ENCODE peak calls at places on chromosomes 6 and 20, in seven cellular contexts. G is HCT116; H is iris pigment epithelial cell; B is neural crest cell; A is HS-5; Q is effector memory CD4-positive, alpha-beta T cell; T is lower leg skin. L is an unnamed sample.

GRCh38 chr6:39812853-39813533 is 20.8 kb downstream of the DAAM2 start:
- DNase-seq in G (no peak), H (peak; percentile 7), B (no peak), A (peak; percentile 41), Q (no peak), T (peak; percentile 43), L (no peak)

GRCh38 chr6:156826290-156826955 is 49.2 kb downstream of the ARID1B start:
- DNase-seq in G (no peak), H (no peak), B (no peak), A (no peak), Q (no peak), T (no peak), L (no peak)

GRCh38 chr6:45590751-45591184 is 213.0 kb upstream of the SUPT3H start:
- DNase-seq in G (no peak), H (peak; percentile 27), B (no peak), A (no peak), Q (no peak), T (no peak), L (peak; percentile 55)

GRCh38 chr6:47126647-47127339 is 84.7 kb upstream of the ADGRF1 start:
- DNase-seq in G (no peak), H (peak; percentile 66), B (no peak), A (no peak), Q (no peak), T (no peak), L (no peak)

GRCh38 chr6:133466666-133467065 is 225.5 kb downstream of the EYA4 start:
- DNase-seq in G (no peak), H (peak; percentile 7), B (no peak), A (no peak), Q (no peak), T (no peak), L (no peak)

GRCh38 chr6:31396422-31397152 is 6.8 kb upstream of the MICA start:
- DNase-seq in G (peak; percentile 75), H (peak; percentile 61), B (peak; percentile 86), A (peak; percentile 60), Q (peak; percentile 74), T (peak; percentile 86), L (peak; percentile 80)

GRCh38 chr6:127971945-127972391 is 71.1 kb upstream of the THEMIS start:
- DNase-seq in G (no peak), H (peak; percentile 94), B (no peak), A (peak; percentile 75), Q (peak; percentile 34), T (no peak), L (no peak)

GRCh38 chr6:81304486-81304885 is 448.0 kb downstream of the TENT5A start:
- DNase-seq in G (no peak), H (no peak), B (no peak), A (peak; percentile 5), Q (no peak), T (no peak), L (no peak)

GRCh38 chr20:47784599-47785320 is 521 bp downstream of the SULF2 start:
- DNase-seq in G (no peak), H (peak; percentile 38), B (peak; percentile 28), A (peak; percentile 52), Q (no peak), T (no peak), L (peak; percentile 36)

GRCh38 chr6:25232478-25232877 is 46.7 kb upstream of the CARMIL1 start:
- DNase-seq in G (no peak), H (peak; percentile 40), B (no peak), A (no peak), Q (no peak), T (no peak), L (no peak)

GRCh38 chr20:1302578-1303541 is 26.1 kb downstream of the SDCBP2 start:
- DNase-seq in G (no peak), H (no peak), B (no peak), A (no peak), Q (no peak), T (no peak), L (no peak)

GRCh38 chr6:24931296-24931695 is 4.5 kb downstream of the RIPOR2 start:
- DNase-seq in G (no peak), H (no peak), B (no peak), A (no peak), Q (no peak), T (no peak), L (no peak)

GRCh38 chr6:155561262-155561970 is 105.8 kb upstream of the NOX3 start:
- DNase-seq in G (no peak), H (peak; percentile 21), B (no peak), A (peak; percentile 25), Q (no peak), T (no peak), L (no peak)

GRCh38 chr20:58651823-58652605 is 931 bp downstream of the STX16 start:
- DNase-seq in G (no peak), H (peak; percentile 86), B (no peak), A (peak; percentile 60), Q (peak; percentile 65), T (peak; percentile 32), L (peak; percentile 76)

GRCh38 chr20:46348972-46349741 is 40.9 kb upstream of the CDH22 start:
- DNase-seq in G (peak; percentile 13), H (peak; percentile 41), B (peak; percentile 74), A (no peak), Q (peak; percentile 32), T (no peak), L (peak; percentile 87)

GRCh38 chr6:43776799-43777776 is 7.1 kb downstream of the VEGFA start:
- DNase-seq in G (no peak), H (no peak), B (no peak), A (no peak), Q (no peak), T (no peak), L (no peak)

GRCh38 chr20:45070932-45071632 is 29.8 kb downstream of the KCNS1 start:
- DNase-seq in G (no peak), H (peak; percentile 85), B (no peak), A (no peak), Q (no peak), T (no peak), L (no peak)

GRCh38 chr6:108242721-108243120 is 18.1 kb downstream of the SNX3 start:
- DNase-seq in G (no peak), H (peak; percentile 11), B (no peak), A (no peak), Q (no peak), T (no peak), L (no peak)

GRCh38 chr6:69957990-69958559 is 91.7 kb downstream of the COL19A1 start:
- DNase-seq in G (no peak), H (peak; percentile 9), B (no peak), A (peak; percentile 19), Q (no peak), T (no peak), L (no peak)

GRCh38 chr20:35601021-35601973 is 14.3 kb upstream of the SPAG4 start:
- DNase-seq in G (no peak), H (peak; percentile 76), B (peak; percentile 56), A (no peak), Q (peak; percentile 66), T (peak; percentile 44), L (peak; percentile 95)

GRCh38 chr6:148857817-148858390 is 111.1 kb downstream of the UST start:
- DNase-seq in G (no peak), H (peak; percentile 87), B (no peak), A (no peak), Q (no peak), T (no peak), L (no peak)

GRCh38 chr6:149566372-149567193 is at the start of gene GINM1:
- DNase-seq in G (no peak), H (peak; percentile 48), B (peak; percentile 42), A (no peak), Q (peak; percentile 31), T (peak; percentile 32), L (peak; percentile 90)

GRCh38 chr20:438581-439469 is 23.5 kb downstream of the TBC1D20 start:
- DNase-seq in G (no peak), H (no peak), B (no peak), A (no peak), Q (peak; percentile 52), T (no peak), L (no peak)

GRCh38 chr6:37049990-37050853 is 44.8 kb downstream of the FGD2 start:
- DNase-seq in G (no peak), H (no peak), B (no peak), A (no peak), Q (peak; percentile 15), T (peak; percentile 63), L (peak; percentile 90)

GRCh38 chr6:1390071-1390804 is 862 bp downstream of the FOXF2 start:
- DNase-seq in G (no peak), H (peak; percentile 85), B (no peak), A (no peak), Q (no peak), T (no peak), L (no peak)

GRCh38 chr6:13302751-13303667 is 25.3 kb downstream of the TBC1D7 start:
- DNase-seq in G (peak; percentile 33), H (peak; percentile 99), B (no peak), A (peak; percentile 100), Q (peak; percentile 7), T (peak; percentile 89), L (peak; percentile 86)

GRCh38 chr6:133551847-133552331 is 310.7 kb downstream of the EYA4 start:
- DNase-seq in G (no peak), H (peak; percentile 100), B (no peak), A (peak; percentile 93), Q (no peak), T (no peak), L (peak; percentile 62)

GRCh38 chr20:37994512-37994911 is 38.7 kb downstream of the TTI1 start:
- DNase-seq in G (no peak), H (peak; percentile 95), B (no peak), A (peak; percentile 20), Q (no peak), T (no peak), L (peak; percentile 63)

GRCh38 chr6:167666571-167667203 is 160.0 kb upstream of the AFDN start:
- DNase-seq in G (no peak), H (no peak), B (no peak), A (no peak), Q (no peak), T (no peak), L (no peak)

GRCh38 chr6:4404410-4404809 is 269.0 kb upstream of the ECI2 start:
- DNase-seq in G (no peak), H (no peak), B (no peak), A (no peak), Q (no peak), T (no peak), L (no peak)

L was measured in left lung.